ENCODE peak calls at places on chromosomes 1 and 21, in four cellular contexts. F, P, A and Y are unnamed samples.

GRCh38 chr1:63713627-63714481 is 60.0 kb upstream of the ROR1 start:
- DNase-seq in A (no peak), F (no peak), P (no peak), Y (no peak)

GRCh38 chr1:79859212-79859948 is 852.9 kb upstream of the ADGRL4 start:
- DNase-seq in A (no peak), P (no peak), F (no peak), Y (no peak)

GRCh38 chr1:159914252-159915018 is 10.9 kb downstream of the TAGLN2 start:
- DNase-seq in F (no peak), A (no peak), P (no peak), Y (no peak)

GRCh38 chr1:8089535-8090228 is 63.6 kb upstream of the ERRFI1 start:
- DNase-seq in F (no peak), A (no peak), P (no peak), Y (no peak)

GRCh38 chr1:25554886-25555752 is 11.7 kb downstream of the LDLRAP1 start:
- DNase-seq in F (no peak), P (no peak), A (no peak), Y (no peak)

GRCh38 chr1:84892657-84893618 is at the start of gene LPAR3:
- DNase-seq in F (peak; percentile 13), P (no peak), A (no peak), Y (no peak)

GRCh38 chr1:167454929-167455785 is 63.2 kb downstream of the CD247 start:
- DNase-seq in F (peak; percentile 93), P (no peak), A (no peak), Y (peak; percentile 79)

GRCh38 chr1:2492091-2492490 is 16.0 kb downstream of the PLCH2 start:
- DNase-seq in A (no peak), P (no peak), F (no peak), Y (no peak)

GRCh38 chr1:204128464-204128963 is 23.3 kb downstream of the ETNK2 start:
- DNase-seq in A (no peak), F (no peak), P (no peak), Y (peak; percentile 70)

GRCh38 chr1:17684810-17685209 is 70.3 kb upstream of the ACTL8 start:
- DNase-seq in P (no peak), A (no peak), F (no peak), Y (no peak)

GRCh38 chr1:111739984-111740765 is 980 bp upstream of the INKA2 start:
- DNase-seq in A (no peak), F (peak; percentile 42), P (no peak), Y (peak; percentile 87)

GRCh38 chr1:184366992-184367391 is 19.8 kb upstream of the C1orf21 start:
- DNase-seq in F (no peak), P (no peak), A (no peak), Y (no peak)

GRCh38 chr21:42092805-42093590 is 21.9 kb downstream of the UMODL1 start:
- DNase-seq in A (no peak), F (no peak), P (no peak), Y (no peak)

GRCh38 chr1:206506803-206507394 is 432 bp upstream of the RASSF5 start:
- DNase-seq in P (no peak), F (no peak), A (no peak), Y (no peak)

GRCh38 chr21:40416572-40416971 is 430.4 kb downstream of the DSCAM start:
- DNase-seq in F (no peak), A (no peak), P (no peak), Y (no peak)

GRCh38 chr1:164565356-164565755 is 6.4 kb downstream of the PBX1 start:
- DNase-seq in P (no peak), A (no peak), F (no peak), Y (no peak)

GRCh38 chr1:15123298-15123697 is 30.2 kb upstream of the TMEM51 start:
- DNase-seq in A (no peak), P (no peak), F (no peak), Y (no peak)

GRCh38 chr1:118206966-118207365 is 21.9 kb upstream of the SPAG17 start:
- DNase-seq in F (no peak), P (no peak), A (no peak), Y (no peak)

GRCh38 chr1:3651011-3651938 is 1.0 kb upstream of the TP73 start:
- DNase-seq in F (peak; percentile 59), P (no peak), A (no peak), Y (peak; percentile 82)

GRCh38 chr1:12464627-12465056 is 153.4 kb downstream of the DHRS3 start:
- DNase-seq in F (no peak), A (no peak), P (no peak), Y (no peak)

GRCh38 chr1:209354111-209354839 is 229.2 kb upstream of the CAMK1G start:
- DNase-seq in F (peak; percentile 71), A (no peak), P (peak; percentile 59), Y (peak; percentile 78)

GRCh38 chr21:18760247-18760646 is 356.7 kb upstream of the TMPRSS15 start:
- DNase-seq in A (no peak), F (no peak), P (no peak), Y (no peak)

GRCh38 chr1:244154882-244155531 is 103.9 kb downstream of the ZBTB18 start:
- DNase-seq in P (peak; percentile 10), F (no peak), A (no peak), Y (no peak)

GRCh38 chr1:88683516-88683847 is 591 bp upstream of the PKN2 start:
- DNase-seq in P (no peak), A (no peak), F (no peak), Y (no peak)

GRCh38 chr1:2274968-2275475 is 46.9 kb downstream of the SKI start:
- DNase-seq in A (no peak), P (no peak), F (no peak), Y (no peak)

GRCh38 chr1:44648514-44649250 is 25.6 kb downstream of the TMEM53 start:
- DNase-seq in P (no peak), F (no peak), A (no peak), Y (no peak)

GRCh38 chr1:243253211-243253926 is 1.7 kb downstream of the CEP170 start:
- DNase-seq in F (no peak), P (peak; percentile 7), A (no peak), Y (no peak)

GRCh38 chr1:156060937-156061636 is at the start of gene RAB25:
- DNase-seq in F (no peak), A (no peak), P (no peak), Y (peak; percentile 66)

GRCh38 chr1:30905403-30905802 is 3.2 kb downstream of the SDC3 start:
- DNase-seq in A (no peak), P (no peak), F (no peak), Y (no peak)

GRCh38 chr21:45128613-45129226 is 54.3 kb downstream of the ADARB1 start:
- DNase-seq in A (no peak), P (peak; percentile 59), F (no peak), Y (peak; percentile 29)

GRCh38 chr1:113242481-113242880 is 147.8 kb upstream of the MAGI3 start:
- DNase-seq in P (no peak), F (no peak), A (no peak), Y (no peak)

GRCh38 chr1:9960705-9961562 is 17.7 kb downstream of the NMNAT1 start:
- DNase-seq in A (peak; percentile 27), P (no peak), F (no peak), Y (peak; percentile 62)

GRCh38 chr1:227907439-227908015 is 40.2 kb downstream of the WNT9A start:
- DNase-seq in A (no peak), F (no peak), P (no peak), Y (no peak)

GRCh38 chr21:45698493-45698947 is 55.0 kb downstream of the PCBP3 start:
- DNase-seq in A (no peak), F (no peak), P (no peak), Y (no peak)

GRCh38 chr1:182939413-182939812 is 13.6 kb downstream of the SHCBP1L start:
- DNase-seq in P (no peak), F (no peak), A (no peak), Y (no peak)

GRCh38 chr1:212207822-212208520 is 77.2 kb upstream of the PPP2R5A start:
- DNase-seq in F (no peak), P (no peak), A (no peak), Y (no peak)

GRCh38 chr1:61887076-61887867 is 145.0 kb downstream of the PATJ start:
- DNase-seq in A (no peak), P (no peak), F (no peak), Y (no peak)
- TF ChIP-seq EP300 in A (no peak), P (no peak), F (no peak), Y (no peak)

DNA sequence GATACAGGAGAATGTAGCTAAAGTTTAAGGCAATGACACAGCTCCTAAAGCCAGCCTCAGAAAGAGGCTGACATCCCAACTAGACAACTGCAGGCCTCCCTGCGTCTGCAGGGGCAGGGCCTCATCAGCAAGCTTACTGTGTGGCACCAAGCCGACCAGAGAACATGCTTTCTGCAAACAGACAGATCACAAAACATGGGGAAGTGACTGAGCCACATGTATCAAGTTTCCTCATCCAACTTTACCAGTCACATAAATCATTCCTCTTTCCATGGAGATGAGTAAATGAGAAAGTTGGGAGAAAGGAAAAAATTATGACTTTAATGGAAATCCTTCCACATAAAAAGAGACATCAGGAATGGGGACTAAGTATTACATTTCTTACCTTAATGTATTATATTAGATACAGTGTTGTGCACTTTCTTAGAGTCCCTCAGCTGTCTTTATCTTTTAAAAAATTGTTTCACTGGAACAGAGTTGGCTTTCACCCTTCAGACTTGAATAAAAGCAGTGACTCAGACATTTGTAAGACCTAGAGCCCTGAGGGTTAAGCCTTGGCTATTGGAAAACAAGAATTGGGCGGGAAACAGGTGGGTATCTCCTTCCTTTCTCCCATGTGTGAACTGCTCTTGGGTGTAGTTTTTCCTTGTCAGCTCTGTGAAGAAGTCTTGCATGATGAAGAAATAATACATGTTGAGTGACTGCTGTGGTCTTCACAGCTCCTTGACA is 305.7 kb upstream of the SNX7 start:
- DNase-seq in F (no peak), A (no peak), P (no peak), Y (no peak)
- TF ChIP-seq POLR2A in F (no peak), A (no peak), P (no peak), Y (no peak)

GRCh38 chr1:148353461-148354283 is 129.4 kb downstream of the PPIAL4G start:
- DNase-seq in P (peak; percentile 20), F (peak; percentile 21), A (no peak), Y (no peak)
- TF ChIP-seq EZH2 in P (no peak), F (no peak), A (no peak), Y (no peak)

GRCh38 chr1:235325139-235325538 is 2.8 kb downstream of the ARID4B start:
- DNase-seq in A (no peak), P (no peak), F (no peak), Y (no peak)
- TF ChIP-seq EP300 in A (no peak), P (no peak), F (no peak), Y (no peak)